ENCODE peak calls at places on chromosomes 11 and 22, in seven cellular contexts. Y, O, W, J, D, M and G are unnamed samples.

GRCh38 chr22:41880653-41881052 is 34.2 kb downstream of the SHISA8 start:
- DNase-seq in J (no peak), D (no peak), Y (no peak), O (no peak), W (no peak), M (no peak), G (no peak)

GRCh38 chr11:2142300-2142759 is 3.1 kb upstream of the IGF2 start:
- DNase-seq in J (no peak), D (no peak), W (no peak), M (no peak), O (no peak), Y (no peak), G (no peak)

GRCh38 chr11:118224512-118225180 is at the start of gene JAML:
- DNase-seq in M (no peak), J (no peak), D (no peak), O (no peak), Y (no peak), W (no peak), G (no peak)

GRCh38 chr11:120532511-120533196 is 21.1 kb downstream of the GRIK4 start:
- DNase-seq in W (no peak), D (no peak), Y (no peak), O (no peak), J (peak; percentile 63), M (no peak), G (no peak)

GRCh38 chr11:36557991-36558390 is 9.8 kb upstream of the RAG1 start:
- DNase-seq in W (no peak), D (no peak), J (no peak), O (no peak), M (no peak), Y (no peak), G (no peak)

GRCh38 chr22:39954584-39955055 is 5.6 kb upstream of the TMA7B start:
- DNase-seq in W (no peak), M (no peak), J (peak; percentile 46), D (no peak), Y (no peak), O (no peak), G (peak; percentile 57)

GRCh38 chr11:128765104-128765503 is 71.2 kb downstream of the FLI1 start:
- DNase-seq in W (no peak), O (no peak), Y (no peak), M (no peak), J (no peak), D (no peak), G (no peak)

GRCh38 chr11:108538022-108538424 is 39.8 kb upstream of the POGLUT3 start:
- DNase-seq in D (no peak), J (no peak), O (no peak), Y (no peak), W (no peak), M (no peak), G (no peak)

GRCh38 chr11:111086058-111086457 is 159.5 kb upstream of the POU2AF2 start:
- DNase-seq in M (no peak), O (no peak), D (no peak), W (no peak), Y (no peak), J (peak; percentile 3), G (no peak)

GRCh38 chr11:1574256-1575242 is 2.5 kb upstream of the DUSP8 start:
- DNase-seq in D (peak; percentile 89), W (peak; percentile 86), J (no peak), M (no peak), Y (no peak), O (no peak), G (peak; percentile 31)

GRCh38 chr22:25282671-25283561 is 63.5 kb downstream of the CRYBB2 start:
- DNase-seq in O (no peak), Y (no peak), D (peak; percentile 66), J (no peak), M (no peak), W (no peak), G (no peak)

GRCh38 chr22:20013382-20013871 is 3.2 kb downstream of the ARVCF start:
- DNase-seq in W (peak; percentile 87), O (peak; percentile 47), D (peak; percentile 86), J (peak; percentile 45), Y (no peak), M (no peak), G (no peak)

GRCh38 chr11:77569046-77569445 is 20.7 kb upstream of the AQP11 start:
- DNase-seq in Y (no peak), W (no peak), J (no peak), O (no peak), M (no peak), D (no peak), G (no peak)

GRCh38 chr11:47236482-47236881 is 12.1 kb downstream of the ACP2 start:
- DNase-seq in Y (no peak), M (no peak), J (no peak), W (no peak), O (no peak), D (peak; percentile 3), G (no peak)

GRCh38 chr22:39488563-39489083 is 13.5 kb upstream of the MIEF1 start:
- DNase-seq in W (peak; percentile 84), D (no peak), Y (no peak), M (no peak), J (no peak), O (no peak), G (no peak)

DNA sequence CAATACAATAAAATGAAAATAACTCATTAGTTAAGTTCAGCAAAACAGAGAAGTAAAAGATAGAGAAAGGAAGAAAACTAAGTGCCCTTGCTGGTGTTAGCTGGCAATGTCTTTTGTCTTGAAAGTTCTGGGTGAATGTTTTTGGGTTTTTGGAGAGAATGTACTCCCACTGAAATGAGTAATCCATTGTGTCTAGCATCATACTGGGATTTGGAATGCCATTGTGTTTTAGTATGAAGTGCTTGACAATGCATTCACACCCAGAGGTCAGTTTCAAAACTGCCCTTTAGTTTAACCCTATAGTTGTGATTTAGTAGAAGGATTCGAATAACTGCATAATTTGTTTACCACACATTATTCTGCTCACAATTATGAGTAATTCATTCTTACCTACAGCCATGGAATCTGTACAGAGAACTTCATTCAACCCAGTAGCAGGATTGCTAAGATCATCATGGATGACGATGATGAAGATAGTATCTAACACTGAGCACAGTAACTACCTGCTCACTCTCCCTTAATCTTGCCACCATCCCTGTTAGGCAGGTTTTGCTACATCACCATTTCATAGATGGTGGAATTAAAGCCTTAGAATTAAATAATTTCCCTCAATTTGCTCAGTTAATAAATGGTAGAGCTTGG is 33.9 kb downstream of the MAML2 start:
- DNase-seq in D (no peak), M (no peak), W (no peak), Y (no peak), O (no peak), J (no peak), G (peak; percentile 44)
- TF ChIP-seq JUND in D (no peak), M (no peak), W (no peak), Y (no peak), O (no peak), J (no peak), G (no peak)

GRCh38 chr11:129853508-129854228 is 38.0 kb downstream of the TMEM45B start:
- DNase-seq in W (no peak), O (no peak), J (peak; percentile 85), Y (no peak), D (peak; percentile 44), M (no peak), G (peak; percentile 95)
- TF ChIP-seq JUND in W (no peak), O (no peak), J (peak; percentile 45), Y (no peak), D (no peak), M (no peak), G (peak; percentile 88)

DNA sequence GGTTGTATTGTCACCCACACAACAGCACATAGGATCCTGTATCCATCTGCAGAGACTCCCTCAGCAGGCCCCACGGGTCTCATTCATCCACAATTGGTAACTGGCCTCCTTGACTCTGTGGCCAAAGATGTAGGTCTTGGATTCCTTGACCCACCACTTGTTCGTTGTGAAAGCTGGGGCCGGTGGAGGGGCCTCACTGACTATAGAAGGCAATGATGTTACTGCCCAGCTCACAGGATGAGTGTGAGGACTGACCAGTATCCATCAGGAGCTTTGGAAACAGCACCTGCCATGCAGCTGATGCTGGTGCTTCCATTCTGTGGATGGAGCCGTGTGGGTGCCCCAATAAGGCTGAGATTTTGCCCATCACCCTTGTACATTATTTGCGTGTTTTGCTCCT is 615.7 kb downstream of the BRD1 start:
- DNase-seq in J (no peak), D (no peak), Y (no peak), W (no peak), M (no peak), O (no peak), G (no peak)
- TF ChIP-seq JUND in J (no peak), D (no peak), Y (no peak), W (no peak), M (no peak), O (no peak), G (no peak)

GRCh38 chr11:11177156-11177808 is 175.8 kb downstream of the CSNK2A3 start:
- DNase-seq in D (no peak), M (no peak), W (no peak), Y (no peak), O (no peak), J (no peak), G (no peak)
- TF ChIP-seq JUND in D (no peak), M (no peak), W (no peak), Y (no peak), O (no peak), J (no peak), G (no peak)

GRCh38 chr11:24755260-24755839 is 258.5 kb downstream of the LUZP2 start:
- DNase-seq in Y (no peak), W (no peak), J (no peak), M (no peak), D (no peak), O (no peak), G (peak; percentile 68)

GRCh38 chr11:24759742-24760141 is 262.9 kb downstream of the LUZP2 start:
- DNase-seq in D (no peak), W (no peak), O (no peak), M (no peak), J (no peak), Y (no peak), G (no peak)

GRCh38 chr11:24762076-24762475 is 265.2 kb downstream of the LUZP2 start:
- DNase-seq in J (no peak), D (no peak), M (no peak), O (no peak), W (no peak), Y (no peak), G (no peak)

GRCh38 chr11:24760681-24761080 is 263.8 kb downstream of the LUZP2 start:
- DNase-seq in J (no peak), O (no peak), Y (no peak), D (no peak), M (no peak), W (no peak), G (no peak)
- TF ChIP-seq JUND in J (no peak), O (no peak), Y (no peak), D (no peak), M (no peak), W (no peak), G (no peak)

GRCh38 chr22:27564806-27565205 is 236.8 kb downstream of the MN1 start:
- DNase-seq in J (no peak), D (no peak), M (no peak), W (no peak), Y (no peak), O (no peak), G (no peak)
- TF ChIP-seq JUND in J (no peak), D (no peak), M (no peak), W (no peak), Y (no peak), O (no peak), G (no peak)